ENCODE peak calls at places on chromosomes 1 and 21, in four cellular contexts. One of them, this sample, is unnamed.
A peak's percentile ranks its signal among the peaks of the same experiment; 100 is the strongest.

GRCh38 chr1:64087768-64088167 is 115.7 kb upstream of the UBE2U start:
- DNase-seq in adrenal gland: no peak
- DNase-seq in esophagus muscularis mucosa: no peak
- DNase-seq in HCT116: no peak
- DNase-seq in this sample: no peak

GRCh38 chr1:196105901-196106300 is 502.3 kb downstream of the KCNT2 start:
- DNase-seq in adrenal gland: no peak
- DNase-seq in HCT116: no peak
- DNase-seq in esophagus muscularis mucosa: no peak
- DNase-seq in this sample: no peak

GRCh38 chr1:97119775-97120174 is 398.2 kb downstream of the PTBP2 start:
- DNase-seq in HCT116: no peak
- DNase-seq in adrenal gland: no peak
- DNase-seq in esophagus muscularis mucosa: no peak
- DNase-seq in this sample: no peak

GRCh38 chr1:108597041-108597440 is 37.1 kb downstream of the EEIG2 start:
- DNase-seq in HCT116: no peak
- DNase-seq in esophagus muscularis mucosa: no peak
- DNase-seq in adrenal gland: no peak
- DNase-seq in this sample: no peak

GRCh38 chr1:160454371-160455152 is 54.2 kb downstream of the VANGL2 start:
- DNase-seq in adrenal gland: no peak
- DNase-seq in HCT116: no peak
- DNase-seq in esophagus muscularis mucosa: no peak
- DNase-seq in this sample: no peak

GRCh38 chr1:36400825-36401601 is 3.3 kb upstream of the LSM10 start:
- DNase-seq in esophagus muscularis mucosa: peak; percentile 96
- DNase-seq in adrenal gland: peak; percentile 74
- DNase-seq in HCT116: peak; percentile 95
- DNase-seq in this sample: no peak

GRCh38 chr1:180646547-180646946 is 14.7 kb downstream of the XPR1 start:
- DNase-seq in HCT116: no peak
- DNase-seq in esophagus muscularis mucosa: no peak
- DNase-seq in adrenal gland: no peak
- DNase-seq in this sample: no peak

GRCh38 chr1:107551491-107551890 is 410.7 kb downstream of the NTNG1 start:
- DNase-seq in HCT116: no peak
- DNase-seq in adrenal gland: no peak
- DNase-seq in esophagus muscularis mucosa: no peak
- DNase-seq in this sample: no peak

GRCh38 chr1:104072915-104073371 is 323.2 kb downstream of the AMY1C start:
- DNase-seq in adrenal gland: no peak
- DNase-seq in HCT116: no peak
- DNase-seq in esophagus muscularis mucosa: no peak
- DNase-seq in this sample: no peak

GRCh38 chr21:38957575-38958340 is 152.0 kb downstream of the ETS2 start:
- DNase-seq in HCT116: no peak
- DNase-seq in esophagus muscularis mucosa: no peak
- DNase-seq in adrenal gland: no peak
- DNase-seq in this sample: no peak

GRCh38 chr21:38959686-38960049 is 153.9 kb downstream of the ETS2 start:
- DNase-seq in esophagus muscularis mucosa: no peak
- DNase-seq in HCT116: no peak
- DNase-seq in adrenal gland: no peak
- DNase-seq in this sample: no peak

GRCh38 chr21:38960251-38960650 is 154.5 kb downstream of the ETS2 start:
- DNase-seq in esophagus muscularis mucosa: no peak
- DNase-seq in HCT116: no peak
- DNase-seq in adrenal gland: no peak
- DNase-seq in this sample: no peak

GRCh38 chr21:38956791-38957571 is 151.3 kb downstream of the ETS2 start:
- DNase-seq in adrenal gland: no peak
- DNase-seq in HCT116: no peak
- DNase-seq in esophagus muscularis mucosa: no peak
- DNase-seq in this sample: no peak

DNA sequence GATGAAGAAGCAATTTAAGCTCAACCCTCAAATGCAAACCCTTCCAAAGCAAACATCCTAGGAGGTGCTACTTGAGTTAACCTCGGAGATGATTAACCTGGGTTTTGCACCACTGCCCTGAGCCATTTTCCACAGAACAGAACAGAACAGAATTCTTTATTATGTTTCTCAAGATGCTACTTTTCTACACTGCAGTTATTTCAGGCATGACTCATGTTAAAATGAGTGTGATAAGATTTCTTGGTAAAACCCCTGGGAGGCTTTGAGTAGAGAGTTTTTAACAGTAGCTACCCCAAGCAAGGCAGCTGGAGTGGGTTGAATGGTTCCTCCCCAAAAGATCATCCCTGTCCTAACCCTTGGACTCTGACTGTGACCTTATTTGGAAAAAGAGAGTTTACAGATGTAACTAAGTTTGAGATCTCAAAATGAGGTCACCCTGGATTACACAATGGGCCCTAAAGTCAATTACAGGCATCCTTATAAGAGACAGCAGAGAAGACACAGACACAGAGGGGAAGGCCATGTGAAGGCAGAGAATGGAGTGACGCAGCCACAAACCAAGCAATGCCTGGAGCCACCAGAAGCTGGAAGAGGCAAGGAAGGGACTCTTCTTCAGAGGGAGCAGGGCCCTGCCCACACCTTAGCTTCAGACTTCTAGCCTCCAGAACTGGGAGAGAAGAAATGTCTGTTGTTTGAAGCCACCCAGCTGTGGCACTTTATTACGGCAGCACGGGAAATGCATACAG is 153.4 kb downstream of the ETS2 start:
- DNase-seq in HCT116: no peak
- DNase-seq in adrenal gland: peak; percentile 36
- DNase-seq in esophagus muscularis mucosa: no peak
- DNase-seq in this sample: no peak
- H3K27ac ChIP-seq in HCT116: no peak overlapping the region
- H3K27ac ChIP-seq in adrenal gland: peak overlapping the region; percentile 1
- H3K27ac ChIP-seq in esophagus muscularis mucosa: peak overlapping the region; percentile 50
- H3K27ac ChIP-seq in this sample: peak overlapping the region; percentile 9

GRCh38 chr1:207838156-207839082 is 72.5 kb downstream of the CD34 start:
- DNase-seq in esophagus muscularis mucosa: no peak
- DNase-seq in HCT116: no peak
- DNase-seq in adrenal gland: peak; percentile 92
- DNase-seq in this sample: no peak

GRCh38 chr1:207836616-207837352 is 74.1 kb downstream of the CD34 start:
- DNase-seq in HCT116: no peak
- DNase-seq in adrenal gland: no peak
- DNase-seq in esophagus muscularis mucosa: no peak
- DNase-seq in this sample: no peak

GRCh38 chr1:207840380-207840779 is 70.5 kb downstream of the CD34 start:
- DNase-seq in adrenal gland: no peak
- DNase-seq in HCT116: no peak
- DNase-seq in esophagus muscularis mucosa: no peak
- DNase-seq in this sample: no peak

GRCh38 chr1:207841318-207841717 is 69.6 kb downstream of the CD34 start:
- DNase-seq in adrenal gland: no peak
- DNase-seq in HCT116: no peak
- DNase-seq in esophagus muscularis mucosa: no peak
- DNase-seq in this sample: no peak

GRCh38 chr1:207839083-207839413 is 71.9 kb downstream of the CD34 start:
- DNase-seq in HCT116: no peak
- DNase-seq in esophagus muscularis mucosa: no peak
- DNase-seq in adrenal gland: no peak
- DNase-seq in this sample: no peak
- H3K27ac ChIP-seq in HCT116: no peak overlapping the region
- H3K27ac ChIP-seq in esophagus muscularis mucosa: peak overlapping the region; percentile 98
- H3K27ac ChIP-seq in adrenal gland: peak overlapping the region; percentile 49
- H3K27ac ChIP-seq in this sample: peak overlapping the region; percentile 2

GRCh38 chr1:50126962-50127715 is 18.4 kb downstream of the ELAVL4 start:
- DNase-seq in esophagus muscularis mucosa: no peak
- DNase-seq in adrenal gland: no peak
- DNase-seq in HCT116: no peak
- DNase-seq in this sample: no peak
- H3K27ac ChIP-seq in esophagus muscularis mucosa: no peak overlapping the region
- H3K27ac ChIP-seq in adrenal gland: no peak overlapping the region
- H3K27ac ChIP-seq in HCT116: no peak overlapping the region
- H3K27ac ChIP-seq in this sample: no peak overlapping the region

GRCh38 chr1:43541721-43542401 is 11.2 kb downstream of the PTPRF start:
- DNase-seq in HCT116: no peak
- DNase-seq in esophagus muscularis mucosa: no peak
- DNase-seq in adrenal gland: peak; percentile 89
- DNase-seq in this sample: no peak

GRCh38 chr1:43539726-43540434 is 9.2 kb downstream of the PTPRF start:
- DNase-seq in esophagus muscularis mucosa: no peak
- DNase-seq in HCT116: no peak
- DNase-seq in adrenal gland: no peak
- DNase-seq in this sample: no peak

GRCh38 chr1:43542515-43543458 is 12.1 kb downstream of the PTPRF start:
- DNase-seq in esophagus muscularis mucosa: no peak
- DNase-seq in HCT116: no peak
- DNase-seq in adrenal gland: no peak
- DNase-seq in this sample: no peak

GRCh38 chr1:43540653-43541071 is 10.0 kb downstream of the PTPRF start:
- DNase-seq in esophagus muscularis mucosa: no peak
- DNase-seq in adrenal gland: peak; percentile 43
- DNase-seq in HCT116: no peak
- DNase-seq in this sample: no peak

DNA sequence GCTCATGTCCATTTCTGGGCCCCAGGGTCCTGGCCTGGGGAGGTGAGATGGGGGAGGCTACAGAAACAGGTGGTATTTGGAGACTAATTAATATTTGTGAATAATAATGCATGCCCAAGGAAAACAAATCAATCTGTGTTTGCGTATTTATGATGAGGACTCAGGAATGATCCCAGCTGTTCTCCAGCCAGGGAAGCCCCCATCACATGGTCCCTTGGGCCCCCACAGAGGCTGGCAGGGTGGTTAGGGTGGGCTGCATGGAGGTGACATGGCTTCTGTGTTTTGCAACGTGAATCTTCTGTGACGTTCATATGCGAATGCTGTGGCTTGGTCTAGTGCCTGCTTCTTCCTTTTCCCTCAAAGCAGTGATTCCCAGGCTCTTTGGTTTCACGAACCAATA is 10.5 kb downstream of the PTPRF start:
- DNase-seq in HCT116: no peak
- DNase-seq in esophagus muscularis mucosa: no peak
- DNase-seq in adrenal gland: no peak
- DNase-seq in this sample: no peak
- H3K27ac ChIP-seq in HCT116: no peak overlapping the region
- H3K27ac ChIP-seq in esophagus muscularis mucosa: peak overlapping the region; percentile 80
- H3K27ac ChIP-seq in adrenal gland: peak overlapping the region; percentile 13
- H3K27ac ChIP-seq in this sample: peak overlapping the region; percentile 28